ENCODE peak calls at places on chromosomes 3 and 15, in five cellular contexts. R, P, N, U and L are unnamed samples.

GRCh38 chr3:177948716-177949422 is 587.4 kb upstream of the KCNMB2 start:
- DNase-seq in P (no peak), U (no peak), R (no peak), N (no peak), L (no peak)

GRCh38 chr15:78715439-78715838 is 74.4 kb upstream of the CHRNB4 start:
- DNase-seq in P (no peak), N (no peak), R (no peak), U (peak), L (no peak)

GRCh38 chr3:167657684-167658225 is 4.0 kb upstream of the WDR49 start:
- DNase-seq in N (no peak), R (no peak), P (no peak), U (no peak), L (no peak)

GRCh38 chr15:62941719-62942118 is 100.8 kb upstream of the TPM1 start:
- DNase-seq in R (no peak), P (no peak), N (no peak), U (no peak), L (no peak)

GRCh38 chr3:184234224-184234623 is 4.8 kb downstream of the VWA5B2 start:
- DNase-seq in N (no peak), R (no peak), P (no peak), U (peak), L (no peak)

GRCh38 chr15:48021336-48022086 is 99.3 kb upstream of the SLC24A5 start:
- DNase-seq in R (no peak), U (peak), N (no peak), P (no peak), L (no peak)

GRCh38 chr3:44509985-44510360 is 32.5 kb upstream of the ZNF445 start:
- DNase-seq in N (no peak), U (no peak), P (no peak), R (peak), L (peak)

GRCh38 chr15:58632789-58633188 is 116.7 kb downstream of the ADAM10 start:
- DNase-seq in R (no peak), P (no peak), U (no peak), N (no peak), L (no peak)

GRCh38 chr3:8624612-8625011 is 20.0 kb downstream of the SSUH2 start:
- DNase-seq in P (no peak), N (no peak), U (no peak), R (no peak), L (no peak)

GRCh38 chr3:68972358-68972979 is 40.1 kb upstream of the TAFA4 start:
- DNase-seq in U (peak), R (no peak), N (no peak), P (peak), L (peak)

GRCh38 chr3:112149136-112149535 is 16.1 kb upstream of the GCSAM start:
- DNase-seq in U (peak), R (no peak), N (no peak), P (no peak), L (no peak)

GRCh38 chr15:70866982-70867644 is 13.2 kb upstream of the LARP6 start:
- DNase-seq in P (no peak), R (no peak), N (no peak), U (no peak), L (no peak)

GRCh38 chr15:74543583-74543982 is 2.6 kb downstream of the ARID3B start:
- DNase-seq in U (no peak), N (no peak), P (peak), R (no peak), L (no peak)

GRCh38 chr15:24856397-24857093 is 98.2 kb upstream of the SNRPN start:
- DNase-seq in U (no peak), P (no peak), N (no peak), R (no peak), L (no peak)

GRCh38 chr3:155393316-155393715 is 99.8 kb upstream of the STRIT1 start:
- DNase-seq in U (no peak), P (no peak), N (no peak), R (no peak), L (no peak)